ENCODE peak calls at places on chromosome 17, in six cellular contexts. D is psoas muscle, V is mucosa of descending colon, B is cardiac muscle cell, A is endothelial cell of umbilical vein, H is vagina. Y is an unnamed sample.

GRCh38 chr17:66474810-66475497 is 172.5 kb downstream of the PRKCA start:
- DNase-seq in D (no peak), V (no peak), B (no peak), A (no peak), H (no peak), Y (no peak)

GRCh38 chr17:42337442-42337841 is 49.1 kb downstream of the STAT5A start:
- DNase-seq in D (no peak), V (no peak), B (no peak), A (no peak), H (no peak), Y (no peak)

GRCh38 chr17:59327136-59327878 is 4.1 kb upstream of the YPEL2 start:
- DNase-seq in D (no peak), V (no peak), B (peak), A (peak), H (no peak), Y (no peak)

GRCh38 chr17:416293-417206 is 63.9 kb upstream of the RPH3AL start:
- DNase-seq in D (no peak), V (peak), B (no peak), A (no peak), H (no peak), Y (no peak)

GRCh38 chr17:67594115-67594878 is 123.4 kb upstream of the NOL11 start:
- DNase-seq in D (no peak), V (no peak), B (no peak), A (no peak), H (no peak), Y (no peak)

GRCh38 chr17:3796110-3796821 is 4.7 kb downstream of the ITGAE start:
- DNase-seq in D (no peak), V (peak), B (no peak), A (no peak), H (no peak), Y (no peak)

GRCh38 chr17:34368455-34369195 is 5.6 kb upstream of the CCL1 start:
- DNase-seq in D (no peak), V (no peak), B (no peak), A (no peak), H (no peak), Y (no peak)

GRCh38 chr17:44655983-44656700 is at the start of gene MEIOC:
- DNase-seq in D (no peak), V (no peak), B (peak), A (peak), H (no peak), Y (no peak)

GRCh38 chr17:13306310-13306962 is 288.6 kb upstream of the ELAC2 start:
- DNase-seq in D (no peak), V (no peak), B (peak), A (no peak), H (no peak), Y (no peak)

GRCh38 chr17:8991514-8992285 is 26.2 kb upstream of the PIK3R5 start:
- DNase-seq in D (peak), V (no peak), B (peak), A (peak), H (no peak), Y (no peak)

GRCh38 chr17:31672161-31672819 is 186.8 kb downstream of the COPRS start:
- DNase-seq in D (no peak), V (no peak), B (no peak), A (no peak), H (no peak), Y (no peak)

GRCh38 chr17:68204736-68205135 is 43.1 kb upstream of the AMZ2 start:
- DNase-seq in D (no peak), V (no peak), B (no peak), A (no peak), H (no peak), Y (no peak)

GRCh38 chr17:55134486-55135157 is 130.1 kb upstream of the HLF start:
- DNase-seq in D (no peak), V (no peak), B (no peak), A (no peak), H (no peak), Y (no peak)

GRCh38 chr17:82424001-82424862 is 5.8 kb upstream of the OGFOD3 start:
- DNase-seq in D (no peak), V (no peak), B (peak), A (no peak), H (no peak), Y (no peak)

GRCh38 chr17:67605259-67605912 is 112.3 kb upstream of the NOL11 start:
- DNase-seq in D (peak), V (no peak), B (peak), A (no peak), H (no peak), Y (no peak)

GRCh38 chr17:75902406-75902805 is 2.3 kb downstream of the MRPL38 start:
- DNase-seq in D (no peak), V (no peak), B (no peak), A (no peak), H (no peak), Y (no peak)

GRCh38 chr17:72471296-72471695 is 350.5 kb downstream of the SOX9 start:
- DNase-seq in D (no peak), V (no peak), B (no peak), A (no peak), H (no peak), Y (no peak)

GRCh38 chr17:75783069-75783783 is 1.4 kb upstream of the UNK start:
- DNase-seq in D (no peak), V (no peak), B (peak), A (peak), H (no peak), Y (no peak)

GRCh38 chr17:73293031-73293430 is 18.8 kb downstream of the CDC42EP4 start:
- DNase-seq in D (no peak), V (no peak), B (no peak), A (no peak), H (no peak), Y (no peak)

GRCh38 chr17:77441130-77441920 is 300.6 kb downstream of the SEC14L1 start:
- DNase-seq in D (no peak), V (no peak), B (peak), A (no peak), H (no peak), Y (no peak)

GRCh38 chr17:43601280-43602050 is 55.3 kb upstream of the ETV4 start:
- DNase-seq in D (peak), V (no peak), B (no peak), A (peak), H (no peak), Y (no peak)

GRCh38 chr17:67132366-67132765 is 88.0 kb downstream of the CACNG1 start:
- DNase-seq in D (no peak), V (no peak), B (no peak), A (no peak), H (no peak), Y (no peak)

GRCh38 chr17:46108120-46108519 is 85.1 kb downstream of the KANSL1 start:
- DNase-seq in D (no peak), V (no peak), B (no peak), A (no peak), H (no peak), Y (no peak)

GRCh38 chr17:55911186-55911585 is 160.3 kb downstream of the PCTP start:
- DNase-seq in D (no peak), V (no peak), B (no peak), A (no peak), H (no peak), Y (peak)

GRCh38 chr17:77285594-77286390 is 145.0 kb downstream of the SEC14L1 start:
- DNase-seq in D (peak), V (peak), B (peak), A (no peak), H (no peak), Y (peak)

GRCh38 chr17:50699410-50699809 is 8.3 kb downstream of the ANKRD40 start:
- DNase-seq in D (no peak), V (no peak), B (no peak), A (no peak), H (no peak), Y (no peak)

GRCh38 chr17:50696365-50696879 is 11.3 kb downstream of the ANKRD40 start:
- DNase-seq in D (no peak), V (no peak), B (no peak), A (no peak), H (no peak), Y (no peak)

GRCh38 chr17:50697076-50697475 is 10.6 kb downstream of the ANKRD40 start:
- DNase-seq in D (no peak), V (no peak), B (no peak), A (no peak), H (no peak), Y (no peak)

GRCh38 chr17:50693041-50693682 is 14.6 kb downstream of the ANKRD40 start:
- DNase-seq in D (no peak), V (no peak), B (no peak), A (no peak), H (no peak), Y (no peak)

GRCh38 chr17:50697663-50698272 is 9.9 kb downstream of the ANKRD40 start:
- DNase-seq in D (no peak), V (no peak), B (no peak), A (no peak), H (no peak), Y (no peak)
- TF ChIP-seq CTCF in D (no peak), V (no peak), B (no peak), A (no peak), H (no peak), Y (peak)

GRCh38 chr17:80984749-80985148 is 6.9 kb upstream of the CHMP6 start:
- DNase-seq in D (peak), V (no peak), B (peak), A (no peak), H (no peak), Y (no peak)
- TF ChIP-seq CTCF in D (no peak), V (no peak), B (peak), A (peak), H (no peak), Y (peak)

DNA sequence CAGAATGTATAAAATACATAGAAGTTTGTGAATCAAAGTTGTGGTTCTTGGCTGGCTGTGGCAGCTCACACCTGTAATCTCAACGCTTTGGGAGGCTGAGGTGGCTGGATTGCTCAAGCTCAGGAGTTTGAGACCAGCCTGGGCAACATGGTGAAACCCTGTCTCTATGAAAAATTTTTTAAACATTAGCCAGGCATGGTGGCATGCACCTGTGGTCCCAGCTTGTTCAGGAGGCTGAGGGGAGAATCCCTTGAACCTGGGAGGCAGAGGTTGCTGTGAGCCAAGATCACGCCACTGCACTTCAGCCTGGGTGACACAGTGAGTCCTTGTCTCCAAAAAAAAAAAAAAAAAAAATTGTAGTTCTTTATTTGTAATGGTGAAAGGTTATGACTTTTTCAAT is 13.8 kb upstream of the APPBP2 start:
- DNase-seq in D (no peak), V (no peak), B (no peak), A (no peak), H (no peak), Y (no peak)
- TF ChIP-seq CTCF in D (no peak), V (no peak), B (no peak), A (no peak), H (no peak), Y (no peak)

GRCh38 chr17:35448899-35449227 is 297 bp upstream of the SLFN13 start:
- DNase-seq in D (no peak), V (no peak), B (no peak), A (no peak), H (no peak), Y (no peak)
- TF ChIP-seq CTCF in D (no peak), V (no peak), B (no peak), A (no peak), H (no peak), Y (no peak)

DNA sequence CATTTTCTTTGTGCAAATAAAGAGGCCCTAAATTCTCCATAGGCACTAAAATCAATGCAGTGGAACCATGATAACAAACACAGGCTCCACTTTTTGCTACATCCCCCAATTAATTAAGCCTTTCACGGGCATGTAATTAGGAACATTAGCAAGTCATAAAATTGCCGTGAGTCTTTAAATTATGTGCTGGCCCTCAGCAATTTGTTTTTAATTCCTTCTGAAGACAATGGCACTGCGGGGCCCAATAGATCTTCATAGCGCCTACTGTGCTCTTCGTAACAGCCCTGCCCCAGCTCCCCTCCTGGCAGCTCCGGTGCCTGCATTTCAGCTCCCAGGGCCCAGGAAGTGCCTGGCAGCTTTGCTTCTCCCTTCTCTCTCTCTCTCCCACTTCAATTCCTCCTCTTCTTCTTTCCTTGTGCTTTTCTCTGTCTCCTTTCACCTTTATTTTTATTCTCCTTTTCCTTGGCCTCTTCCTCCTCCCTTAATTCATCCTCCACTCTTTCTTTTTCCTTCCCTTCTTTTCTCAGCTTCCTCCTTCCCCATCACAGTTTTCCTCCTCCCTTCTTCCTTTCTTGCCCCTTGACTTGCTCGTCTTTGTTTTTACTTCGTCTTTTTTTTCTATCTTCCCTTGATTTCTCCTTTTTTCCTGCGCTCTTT is 99.5 kb upstream of the LHX1 start:
- DNase-seq in D (no peak), V (no peak), B (no peak), A (no peak), H (no peak), Y (no peak)
- TF ChIP-seq CTCF in D (no peak), V (no peak), B (no peak), A (no peak), H (no peak), Y (no peak)

DNA sequence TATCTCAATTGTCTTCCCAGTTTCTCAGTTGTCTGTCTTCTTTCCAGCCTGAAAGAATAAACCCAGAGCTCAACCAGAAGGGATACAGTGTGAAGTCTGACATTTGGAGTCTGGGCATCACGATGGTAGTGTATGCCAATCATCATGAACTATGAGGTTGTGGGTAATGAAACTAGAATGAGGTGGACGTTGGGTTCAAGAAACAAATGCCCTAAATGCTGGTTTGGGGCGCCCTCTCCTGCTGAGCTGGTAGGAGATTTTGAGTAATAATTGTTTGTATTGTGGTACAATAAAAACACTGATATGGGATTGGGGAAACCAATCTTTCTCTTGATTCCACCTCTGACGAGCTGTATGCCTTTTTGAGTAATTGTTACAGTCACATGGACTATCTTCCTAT is 110.4 kb downstream of the MAP2K6 start:
- DNase-seq in D (no peak), V (no peak), B (no peak), A (no peak), H (no peak), Y (no peak)
- TF ChIP-seq CTCF in D (no peak), V (no peak), B (no peak), A (no peak), H (no peak), Y (peak)

GRCh38 chr17:79233916-79234551 is 159.4 kb downstream of the ENGASE start:
- DNase-seq in D (no peak), V (no peak), B (no peak), A (no peak), H (no peak), Y (no peak)

GRCh38 chr17:79232957-79233356 is 158.3 kb downstream of the ENGASE start:
- DNase-seq in D (no peak), V (no peak), B (no peak), A (no peak), H (no peak), Y (no peak)

GRCh38 chr17:79231766-79232287 is 157.2 kb downstream of the ENGASE start:
- DNase-seq in D (no peak), V (no peak), B (no peak), A (no peak), H (no peak), Y (no peak)

GRCh38 chr17:79237448-79238053 is 162.9 kb downstream of the ENGASE start:
- DNase-seq in D (no peak), V (no peak), B (no peak), A (no peak), H (no peak), Y (no peak)

DNA sequence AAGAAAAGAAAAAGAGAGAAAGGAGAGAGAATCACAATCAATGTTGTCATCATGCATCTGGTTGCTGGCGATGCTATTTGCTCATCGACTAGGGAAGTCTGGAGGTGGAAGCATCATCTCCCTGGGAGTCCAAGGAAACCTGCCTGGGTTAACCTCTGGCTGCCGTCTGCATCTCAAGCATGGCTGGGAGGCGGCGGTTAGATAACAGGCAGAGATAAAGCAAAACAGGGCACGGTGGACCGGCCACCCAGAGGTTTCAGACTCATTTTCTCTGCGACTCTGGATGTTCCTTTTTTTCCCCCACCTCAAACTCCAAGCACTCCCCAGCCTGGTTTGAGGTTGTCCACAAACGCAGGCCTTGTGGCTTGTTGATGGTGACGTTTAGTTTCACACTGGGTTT is 161.2 kb downstream of the ENGASE start:
- DNase-seq in D (no peak), V (no peak), B (no peak), A (no peak), H (no peak), Y (no peak)
- TF ChIP-seq CTCF in D (no peak), V (no peak), B (no peak), A (no peak), H (no peak), Y (no peak)

DNA sequence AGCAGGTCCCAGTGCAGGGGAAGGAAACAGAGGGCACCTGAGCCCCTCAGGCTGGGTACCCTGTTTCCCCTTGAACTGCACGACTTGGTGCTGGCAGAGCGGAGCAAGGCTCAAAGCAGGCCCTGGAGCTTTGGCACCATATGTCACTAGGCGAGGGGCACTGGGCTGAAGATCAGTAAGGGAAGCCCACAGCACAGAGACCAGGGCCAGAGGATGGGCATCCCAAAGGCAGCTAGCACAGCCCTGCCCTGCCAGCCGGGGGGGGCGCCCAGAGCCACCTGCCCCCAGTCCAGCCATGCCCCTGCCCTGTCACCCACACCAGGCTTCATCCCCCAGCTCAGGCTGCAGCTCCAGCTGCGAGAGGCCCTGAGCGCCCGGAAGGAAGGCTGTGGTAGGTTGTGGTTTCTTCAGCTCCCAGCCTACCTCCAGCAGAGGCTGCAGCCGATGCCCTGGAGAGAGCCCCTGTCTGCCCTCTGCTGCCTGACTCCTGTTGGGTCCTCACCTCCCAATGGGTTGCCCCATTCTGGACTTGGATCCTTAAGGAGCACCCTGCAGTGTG is 10.9 kb downstream of the NHERF1 start:
- DNase-seq in D (no peak), V (no peak), B (no peak), A (no peak), H (no peak), Y (peak)
- TF ChIP-seq CTCF in D (no peak), V (no peak), B (no peak), A (no peak), H (no peak), Y (no peak)

GRCh38 chr17:18026408-18026776 is 12.6 kb downstream of the ATPAF2 start:
- DNase-seq in D (peak), V (no peak), B (peak), A (peak), H (no peak), Y (no peak)
- TF ChIP-seq CTCF in D (no peak), V (no peak), B (peak), A (no peak), H (no peak), Y (no peak)

Y was measured in chondrocyte.